ENCODE peak calls at places on chromosomes 16 and 17, in nine cellular contexts. E is right atrium auricular region, S is AG09309, N is OCI-LY7, K is Caco-2, D is LNCaP clone FGC, P is tibial artery, V is A549, I is H9. F is an unnamed sample.

GRCh38 chr16:80752563-80752962 is 51.8 kb downstream of the CDYL2 start:
- DNase-seq in E (no peak), S (no peak), N (no peak), K (no peak), D (peak), P (no peak), V (no peak), I (no peak), F (no peak)

GRCh38 chr17:79094261-79094660 is 19.6 kb downstream of the ENGASE start:
- DNase-seq in E (no peak), S (no peak), N (no peak), K (no peak), D (no peak), P (no peak), V (no peak), I (no peak), F (no peak)

GRCh38 chr17:16652847-16653366 is 743 bp downstream of the ZNF624 start:
- DNase-seq in E (no peak), S (no peak), N (peak), K (no peak), D (no peak), P (no peak), V (no peak), I (no peak), F (no peak)

GRCh38 chr16:6548507-6548906 is 784.1 kb upstream of the RBFOX1 start:
- DNase-seq in E (no peak), S (no peak), N (no peak), K (no peak), D (no peak), P (no peak), V (no peak), I (no peak), F (no peak)

GRCh38 chr16:71479420-71479819 is 9.7 kb downstream of the ZNF19 start:
- DNase-seq in E (no peak), S (no peak), N (peak), K (peak), D (no peak), P (no peak), V (no peak), I (peak), F (peak)

GRCh38 chr17:78857266-78857665 is 16.7 kb upstream of the USP36 start:
- DNase-seq in E (no peak), S (no peak), N (no peak), K (no peak), D (no peak), P (no peak), V (no peak), I (no peak), F (no peak)

GRCh38 chr17:75773121-75773807 is 8.3 kb upstream of the GALK1 start:
- DNase-seq in E (no peak), S (no peak), N (no peak), K (no peak), D (no peak), P (peak), V (no peak), I (peak), F (no peak)

GRCh38 chr16:6018848-6019489 is 921.4 kb upstream of the EEF2KMT start:
- DNase-seq in E (no peak), S (no peak), N (no peak), K (no peak), D (no peak), P (no peak), V (no peak), I (peak), F (peak)

GRCh38 chr16:27745348-27745747 is 195.4 kb downstream of the KATNIP start:
- DNase-seq in E (no peak), S (no peak), N (no peak), K (no peak), D (no peak), P (no peak), V (peak), I (no peak), F (no peak)

GRCh38 chr17:40596261-40596919 is 31.1 kb upstream of the CCR7 start:
- DNase-seq in E (peak), S (no peak), N (peak), K (peak), D (peak), P (no peak), V (peak), I (no peak), F (no peak)

GRCh38 chr17:68420065-68420847 is 37.0 kb downstream of the WIPI1 start:
- DNase-seq in E (no peak), S (no peak), N (no peak), K (no peak), D (no peak), P (no peak), V (no peak), I (no peak), F (no peak)

GRCh38 chr16:4601317-4602186 is 13.1 kb downstream of the UBALD1 start:
- DNase-seq in E (no peak), S (no peak), N (no peak), K (no peak), D (no peak), P (no peak), V (no peak), I (no peak), F (no peak)

GRCh38 chr17:40182606-40183005 is 5.3 kb downstream of the RAPGEFL1 start:
- DNase-seq in E (no peak), S (no peak), N (no peak), K (no peak), D (no peak), P (no peak), V (no peak), I (no peak), F (no peak)

GRCh38 chr17:69012895-69013805 is 47.6 kb downstream of the ABCA9 start:
- DNase-seq in E (no peak), S (peak), N (no peak), K (no peak), D (no peak), P (no peak), V (no peak), I (no peak), F (no peak)

GRCh38 chr16:51407921-51408320 is 256.9 kb upstream of the SALL1 start:
- DNase-seq in E (no peak), S (no peak), N (no peak), K (no peak), D (no peak), P (no peak), V (no peak), I (no peak), F (no peak)

GRCh38 chr17:81871387-81872120 is 417 bp upstream of the ARHGDIA start:
- DNase-seq in E (peak), S (no peak), N (peak), K (no peak), D (no peak), P (peak), V (peak), I (peak), F (peak)

GRCh38 chr17:2450016-2450650 is 49.3 kb upstream of the MNT start:
- DNase-seq in E (no peak), S (no peak), N (no peak), K (no peak), D (no peak), P (no peak), V (no peak), I (no peak), F (no peak)

GRCh38 chr17:1638171-1638583 is 7.4 kb downstream of the SCARF1 start:
- DNase-seq in E (no peak), S (no peak), N (no peak), K (no peak), D (no peak), P (no peak), V (no peak), I (no peak), F (no peak)

GRCh38 chr16:67936876-67937605 is 391 bp upstream of the PSMB10 start:
- DNase-seq in E (peak), S (no peak), N (peak), K (no peak), D (no peak), P (no peak), V (peak), I (no peak), F (no peak)

GRCh38 chr16:56679813-56680212 is 2.5 kb upstream of the MT1X start:
- DNase-seq in E (no peak), S (no peak), N (no peak), K (no peak), D (no peak), P (peak), V (no peak), I (no peak), F (no peak)

GRCh38 chr16:1884155-1884760 is 12.3 kb upstream of the MEIOB start:
- DNase-seq in E (no peak), S (no peak), N (peak), K (no peak), D (no peak), P (no peak), V (peak), I (no peak), F (no peak)

GRCh38 chr17:27947005-27947406 is 53.8 kb upstream of the LYRM9 start:
- DNase-seq in E (no peak), S (no peak), N (no peak), K (no peak), D (no peak), P (no peak), V (no peak), I (no peak), F (no peak)

GRCh38 chr16:66289051-66289680 is 77.3 kb upstream of the CDH5 start:
- DNase-seq in E (peak), S (no peak), N (no peak), K (peak), D (no peak), P (no peak), V (no peak), I (peak), F (no peak)

GRCh38 chr17:55273579-55274370 is 9.0 kb downstream of the HLF start:
- DNase-seq in E (no peak), S (no peak), N (no peak), K (no peak), D (no peak), P (peak), V (no peak), I (no peak), F (no peak)

GRCh38 chr17:75240394-75241142 is 20.8 kb downstream of the GGA3 start:
- DNase-seq in E (no peak), S (no peak), N (peak), K (peak), D (no peak), P (no peak), V (peak), I (peak), F (peak)

GRCh38 chr17:35743911-35744328 is 9.1 kb downstream of the GAS2L2 start:
- DNase-seq in E (no peak), S (no peak), N (peak), K (peak), D (no peak), P (no peak), V (no peak), I (peak), F (peak)

GRCh38 chr16:84369938-84370627 is 1.7 kb downstream of the ATP2C2 start:
- DNase-seq in E (no peak), S (no peak), N (no peak), K (peak), D (peak), P (no peak), V (no peak), I (no peak), F (no peak)

GRCh38 chr17:1229354-1229890 is 40.8 kb upstream of the BHLHA9 start:
- DNase-seq in E (peak), S (no peak), N (peak), K (peak), D (no peak), P (peak), V (peak), I (peak), F (peak)

GRCh38 chr17:55825213-55825612 is 74.4 kb downstream of the PCTP start:
- DNase-seq in E (no peak), S (no peak), N (peak), K (no peak), D (peak), P (no peak), V (peak), I (no peak), F (no peak)

GRCh38 chr17:8060274-8060673 is 21.4 kb downstream of the ALOX15B start:
- DNase-seq in E (peak), S (peak), N (peak), K (no peak), D (peak), P (no peak), V (peak), I (peak), F (peak)

GRCh38 chr17:65191805-65192740 is 54.9 kb downstream of the RGS9 start:
- DNase-seq in E (no peak), S (no peak), N (no peak), K (no peak), D (no peak), P (no peak), V (peak), I (no peak), F (no peak)

GRCh38 chr17:77409282-77410161 is 268.8 kb downstream of the SEC14L1 start:
- DNase-seq in E (no peak), S (no peak), N (peak), K (no peak), D (no peak), P (peak), V (no peak), I (peak), F (no peak)

GRCh38 chr16:79769320-79770243 is 169.0 kb upstream of the MAF start:
- DNase-seq in E (no peak), S (no peak), N (no peak), K (no peak), D (no peak), P (no peak), V (no peak), I (no peak), F (no peak)

GRCh38 chr16:85553436-85554113 is 59.5 kb upstream of the GSE1 start:
- DNase-seq in E (no peak), S (no peak), N (peak), K (peak), D (no peak), P (peak), V (peak), I (peak), F (no peak)

GRCh38 chr17:8256291-8256690 is 7.2 kb downstream of the PFAS start:
- DNase-seq in E (no peak), S (no peak), N (no peak), K (no peak), D (no peak), P (no peak), V (no peak), I (no peak), F (no peak)

GRCh38 chr16:119835-120234 is 18.6 kb downstream of the NPRL3 start:
- DNase-seq in E (no peak), S (no peak), N (no peak), K (no peak), D (no peak), P (no peak), V (no peak), I (no peak), F (no peak)

GRCh38 chr16:116015-116414 is 22.5 kb downstream of the NPRL3 start:
- DNase-seq in E (no peak), S (no peak), N (no peak), K (no peak), D (no peak), P (no peak), V (no peak), I (no peak), F (no peak)

GRCh38 chr16:122342-122741 is 16.1 kb downstream of the NPRL3 start:
- DNase-seq in E (no peak), S (no peak), N (no peak), K (no peak), D (no peak), P (no peak), V (no peak), I (no peak), F (no peak)

GRCh38 chr16:118857-119256 is 19.6 kb downstream of the NPRL3 start:
- DNase-seq in E (no peak), S (no peak), N (no peak), K (no peak), D (no peak), P (no peak), V (no peak), I (no peak), F (no peak)

DNA sequence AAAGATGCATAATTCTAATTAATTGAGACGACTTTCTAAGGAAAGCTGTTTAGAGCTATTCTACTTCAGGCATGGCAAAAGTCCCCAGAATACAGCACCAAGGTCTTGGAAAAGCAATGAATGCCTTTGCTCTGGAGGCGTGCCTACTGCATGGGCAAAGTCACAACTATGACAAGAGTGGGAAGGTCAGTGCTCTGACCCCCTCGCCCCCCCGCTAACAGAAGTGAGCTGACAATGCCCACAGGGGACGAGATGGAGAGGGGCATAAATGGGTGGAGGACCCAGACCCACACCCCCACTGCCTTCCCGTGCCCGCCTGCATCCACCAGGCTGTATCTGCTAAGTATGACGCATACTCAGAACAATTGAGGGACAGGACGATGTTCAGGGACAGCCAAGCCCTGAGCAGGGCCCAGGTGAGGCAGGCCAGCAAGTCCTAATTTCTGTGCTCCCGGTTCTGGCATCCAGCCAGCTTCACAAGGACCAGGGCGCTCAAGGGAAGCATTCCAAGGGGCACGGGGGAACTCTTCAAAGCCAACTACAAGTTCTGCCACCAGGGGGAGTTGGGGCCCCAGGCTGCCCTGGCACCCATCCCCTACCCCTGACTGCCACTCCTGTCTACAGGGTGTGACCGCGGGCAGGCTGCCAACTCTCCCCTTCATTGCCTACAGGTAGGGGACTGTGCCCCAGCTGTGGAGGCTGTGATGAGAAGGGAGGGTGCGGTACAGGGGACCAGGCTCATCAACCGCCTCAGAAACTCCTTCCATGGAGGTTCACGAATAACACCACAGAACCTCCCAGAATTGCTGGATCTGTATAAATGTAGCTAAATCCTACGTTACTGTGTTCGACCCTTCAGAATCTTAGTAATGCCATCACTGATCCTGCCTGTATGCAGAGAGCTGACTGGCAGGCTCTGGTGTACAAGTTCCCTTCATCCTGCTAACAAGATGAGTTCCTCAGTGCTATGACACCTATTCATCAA is 20.8 kb downstream of the NPRL3 start:
- DNase-seq in E (no peak), S (no peak), N (peak), K (no peak), D (no peak), P (no peak), V (peak), I (peak), F (peak)
- TF ChIP-seq CTCF in E (peak), S (peak), N (peak), K (peak), D (peak), P (peak), V (peak), I (peak), F (peak)

GRCh38 chr17:33653389-33653788 is 360.3 kb upstream of the ASIC2 start:
- DNase-seq in E (no peak), S (no peak), N (no peak), K (no peak), D (no peak), P (no peak), V (no peak), I (no peak), F (no peak)

GRCh38 chr17:33642002-33642401 is 348.9 kb upstream of the ASIC2 start:
- DNase-seq in E (no peak), S (no peak), N (peak), K (no peak), D (no peak), P (no peak), V (no peak), I (peak), F (no peak)

GRCh38 chr17:33651631-33652030 is 358.5 kb upstream of the ASIC2 start:
- DNase-seq in E (no peak), S (no peak), N (no peak), K (no peak), D (peak), P (no peak), V (peak), I (peak), F (no peak)

DNA sequence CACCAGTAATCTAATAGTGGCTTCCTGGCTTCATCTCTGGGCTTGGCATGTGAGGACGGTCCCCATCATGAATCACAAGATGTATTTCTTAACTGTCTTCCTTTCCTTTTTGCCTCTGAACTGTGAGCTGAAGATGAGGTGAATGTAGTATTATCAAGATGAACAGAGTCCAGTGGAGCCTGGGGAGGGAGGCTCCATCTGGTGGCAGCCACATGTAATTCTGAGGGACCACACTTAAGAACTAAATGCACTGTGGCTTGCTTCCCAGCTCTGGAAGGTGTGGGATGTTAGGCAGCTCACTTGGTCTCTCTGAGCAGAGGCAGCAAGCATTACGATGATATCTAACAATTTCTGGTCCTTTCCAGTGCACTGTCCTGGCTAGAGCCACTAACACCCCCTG is 354.9 kb upstream of the ASIC2 start:
- DNase-seq in E (no peak), S (no peak), N (peak), K (no peak), D (no peak), P (no peak), V (peak), I (peak), F (peak)
- TF ChIP-seq CTCF in E (peak), S (no peak), N (peak), K (peak), D (peak), P (peak), V (peak), I (peak), F (peak)

GRCh38 chr16:23155445-23156049 is 6.3 kb upstream of the USP31 start:
- DNase-seq in E (no peak), S (no peak), N (peak), K (no peak), D (no peak), P (no peak), V (no peak), I (peak), F (peak)
- TF ChIP-seq CTCF in E (peak), S (peak), N (peak), K (peak), D (no peak), P (no peak), V (peak), I (peak), F (no peak)

DNA sequence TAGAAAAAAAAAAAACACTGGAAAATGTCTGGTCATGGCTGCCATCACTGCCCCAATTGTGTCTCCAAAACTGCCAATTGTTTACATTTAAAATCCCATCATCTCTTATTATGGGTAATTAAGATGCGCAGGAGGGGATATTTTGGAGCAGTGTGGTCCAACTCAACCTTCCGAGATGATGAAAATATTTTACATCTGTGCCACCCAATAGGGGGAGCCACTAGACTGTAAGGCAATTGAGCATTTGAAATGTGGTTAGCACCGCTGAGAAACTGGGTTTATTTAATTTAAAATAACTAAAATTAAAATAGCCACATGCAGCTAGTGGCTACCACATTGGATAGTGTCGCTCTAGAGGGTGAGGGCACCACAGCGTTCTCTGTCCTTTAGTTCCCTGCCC is 3.6 kb downstream of the MPO start:
- DNase-seq in E (peak), S (no peak), N (peak), K (no peak), D (no peak), P (no peak), V (no peak), I (no peak), F (no peak)
- TF ChIP-seq CTCF in E (peak), S (peak), N (peak), K (peak), D (peak), P (no peak), V (peak), I (peak), F (peak)

GRCh38 chr17:67082110-67082509 is 37.8 kb downstream of the CACNG1 start:
- DNase-seq in E (no peak), S (no peak), N (peak), K (no peak), D (no peak), P (no peak), V (no peak), I (no peak), F (no peak)
- TF ChIP-seq CTCF in E (no peak), S (no peak), N (peak), K (peak), D (peak), P (no peak), V (no peak), I (peak), F (no peak)

DNA sequence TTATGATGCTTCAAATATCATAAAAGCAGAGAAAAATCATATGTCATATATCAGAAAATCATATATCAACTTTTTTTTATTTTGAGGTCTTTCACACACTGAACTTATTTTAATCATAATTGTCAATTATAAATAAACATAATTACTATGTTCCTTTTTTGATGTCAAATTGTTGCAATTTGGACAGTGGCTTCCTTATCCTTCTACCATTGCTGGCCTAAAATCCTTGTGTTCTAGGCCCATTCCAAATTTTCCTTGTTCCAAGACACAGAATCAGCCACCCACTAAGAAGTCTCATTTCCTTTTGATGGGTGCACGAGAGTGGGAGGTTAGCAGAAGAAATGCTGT is 28.9 kb downstream of the G6PC1 start:
- DNase-seq in E (no peak), S (no peak), N (no peak), K (no peak), D (no peak), P (no peak), V (no peak), I (no peak), F (no peak)
- TF ChIP-seq CTCF in E (peak), S (no peak), N (peak), K (no peak), D (no peak), P (no peak), V (no peak), I (no peak), F (no peak)